ENCODE peak calls at places on chromosomes 1 and 21, in nine cellular contexts. B, S, E, W, X, F, K, T and Q are unnamed samples.

GRCh38 chr1:27447883-27448282 is 42.1 kb downstream of the WASF2 start:
- DNase-seq in T (no peak), F (no peak), B (no peak), E (no peak), X (no peak), K (no peak), S (no peak), W (no peak), Q (no peak)

GRCh38 chr1:151935154-151935553 is 25.8 kb upstream of the THEM4 start:
- DNase-seq in W (no peak), K (no peak), T (no peak), X (no peak), S (no peak), F (no peak), B (no peak), E (no peak), Q (no peak)

GRCh38 chr1:199629624-199630023 is 397.9 kb upstream of the NR5A2 start:
- DNase-seq in X (no peak), E (no peak), K (no peak), W (no peak), F (no peak), B (no peak), T (no peak), S (no peak), Q (no peak)

GRCh38 chr21:27505516-27505915 is 538.6 kb upstream of the ADAMTS5 start:
- DNase-seq in B (no peak), X (no peak), F (no peak), S (no peak), K (no peak), E (no peak), W (no peak), T (no peak), Q (no peak)

GRCh38 chr1:7658127-7658498 is 113.0 kb upstream of the VAMP3 start:
- DNase-seq in E (no peak), F (no peak), X (no peak), B (no peak), S (no peak), K (no peak), W (no peak), T (no peak), Q (no peak)

GRCh38 chr1:89615676-89616598 is 17.0 kb upstream of the LRRC8C start:
- DNase-seq in E (no peak), K (no peak), X (peak), F (peak), B (no peak), S (no peak), W (no peak), T (no peak), Q (peak)

GRCh38 chr1:228141082-228141870 is 1.2 kb downstream of the GUK1 start:
- DNase-seq in B (peak), E (peak), S (no peak), W (peak), F (peak), K (peak), X (no peak), T (peak), Q (no peak)

GRCh38 chr1:10745886-10746455 is 50.5 kb downstream of the CASZ1 start:
- DNase-seq in S (peak), X (no peak), E (no peak), T (no peak), F (no peak), W (no peak), B (no peak), K (no peak), Q (no peak)

GRCh38 chr21:35619184-35619583 is 441.1 kb downstream of the SETD4 start:
- DNase-seq in S (no peak), T (no peak), E (no peak), X (no peak), F (no peak), W (no peak), B (no peak), K (no peak), Q (no peak)

GRCh38 chr1:235056937-235057336 is 71.7 kb downstream of the TOMM20 start:
- DNase-seq in F (no peak), B (no peak), K (no peak), W (no peak), X (no peak), E (no peak), S (no peak), T (no peak), Q (peak)

GRCh38 chr1:15937706-15938168 is 38.2 kb downstream of the ZBTB17 start:
- DNase-seq in B (no peak), W (no peak), T (no peak), S (no peak), K (no peak), X (no peak), F (peak), E (no peak), Q (no peak)

GRCh38 chr1:42176902-42177519 is 12.5 kb upstream of the GUCA2A start:
- DNase-seq in B (no peak), W (no peak), E (no peak), F (no peak), K (peak), S (peak), T (no peak), X (no peak), Q (peak)

GRCh38 chr1:53339736-53340385 is 12.0 kb upstream of the LRP8 start:
- DNase-seq in W (no peak), X (no peak), T (no peak), S (no peak), F (no peak), B (peak), E (peak), K (no peak), Q (no peak)

GRCh38 chr1:35588197-35588910 is 15.2 kb downstream of the TFAP2E start:
- DNase-seq in S (no peak), F (no peak), E (no peak), B (peak), K (no peak), W (no peak), X (no peak), T (no peak), Q (no peak)

GRCh38 chr21:46183910-46184624 is at the start of gene SPATC1L:
- DNase-seq in X (no peak), T (peak), K (peak), F (peak), E (peak), S (peak), W (peak), B (peak), Q (peak)

GRCh38 chr1:202184750-202185460 is 8.7 kb upstream of the LGR6 start:
- DNase-seq in E (peak), B (peak), W (peak), X (peak), F (peak), K (no peak), T (peak), S (peak), Q (peak)

GRCh38 chr1:47708658-47709301 is 270.9 kb downstream of the FOXD2 start:
- DNase-seq in E (no peak), X (no peak), W (no peak), B (no peak), S (no peak), F (no peak), T (no peak), K (no peak), Q (no peak)

GRCh38 chr1:109050228-109050995 is 8.5 kb upstream of the WDR47 start:
- DNase-seq in W (no peak), S (no peak), F (no peak), K (no peak), X (no peak), B (no peak), T (no peak), E (no peak), Q (no peak)

GRCh38 chr21:28427356-28428022 is 565.2 kb downstream of the LTN1 start:
- DNase-seq in X (no peak), E (no peak), S (no peak), F (no peak), K (no peak), B (no peak), T (no peak), W (no peak), Q (no peak)

GRCh38 chr21:25895565-25896205 is 160.9 kb downstream of the GABPA start:
- DNase-seq in E (no peak), S (no peak), W (no peak), B (no peak), F (no peak), K (no peak), X (no peak), T (no peak), Q (peak)

GRCh38 chr1:214316597-214316996 is 35.6 kb downstream of the SMYD2 start:
- DNase-seq in B (no peak), W (no peak), X (no peak), F (no peak), S (no peak), T (no peak), E (no peak), K (no peak), Q (no peak)

GRCh38 chr1:118863688-118864087 is 124.5 kb downstream of the TBX15 start:
- DNase-seq in K (no peak), B (no peak), X (no peak), S (no peak), W (no peak), E (no peak), F (no peak), T (no peak), Q (no peak)

DNA sequence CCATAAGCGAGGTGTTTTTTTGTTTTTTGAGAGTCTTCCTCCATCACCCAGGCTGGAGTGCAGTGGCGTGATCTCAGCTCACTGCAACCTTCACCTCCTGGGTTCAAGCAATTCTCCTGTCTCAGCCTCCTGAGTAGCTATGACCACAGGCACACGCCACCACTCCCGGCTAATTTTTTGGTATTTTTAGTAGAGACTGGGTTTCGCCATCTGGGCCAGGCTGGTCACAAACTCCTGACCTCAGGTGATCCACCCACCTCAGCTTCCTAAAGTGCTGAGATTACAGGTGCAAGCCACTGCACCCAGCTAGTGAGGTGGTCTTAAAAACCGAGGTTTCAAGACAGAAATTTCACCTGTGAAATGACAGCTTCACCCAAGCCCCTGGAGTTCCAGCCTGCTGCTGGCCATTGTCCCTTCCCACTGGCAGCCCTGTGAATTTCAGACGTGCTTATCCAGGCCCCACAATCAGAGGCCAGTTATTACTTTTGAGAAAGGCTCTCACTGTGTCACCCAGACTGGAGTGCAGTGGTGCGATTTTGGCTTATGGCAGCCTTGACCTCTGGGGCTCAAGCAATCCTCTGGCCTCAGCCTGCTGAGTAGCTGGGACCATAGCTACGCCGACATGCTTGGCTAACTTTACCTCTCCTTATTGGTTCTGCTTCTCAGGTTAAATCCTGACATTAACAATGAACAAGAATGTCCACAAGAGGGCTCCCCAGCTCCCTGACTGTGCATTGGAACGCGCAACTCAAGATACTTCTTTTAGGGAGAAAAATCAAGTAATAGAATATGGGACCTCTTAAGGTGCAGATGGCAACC is 19.4 kb downstream of the ENO1 start:
- DNase-seq in B (no peak), F (peak), S (peak), E (no peak), T (no peak), K (no peak), W (no peak), X (no peak), Q (peak)
- TF ChIP-seq POLR2A in B (no peak), F (no peak), S (no peak), E (no peak), T (no peak), K (peak), W (no peak), X (no peak), Q (no peak)

GRCh38 chr21:33380483-33380998 is 22.7 kb upstream of the IFNGR2 start:
- DNase-seq in S (peak), K (no peak), X (peak), T (peak), B (peak), W (peak), E (peak), F (peak), Q (peak)
- TF ChIP-seq POLR2A in S (peak), K (peak), X (peak), T (no peak), B (no peak), W (no peak), E (no peak), F (no peak), Q (peak)

GRCh38 chr1:159171254-159171687 is at the start of gene CADM3:
- DNase-seq in T (no peak), B (peak), F (no peak), K (no peak), X (no peak), S (no peak), W (peak), E (no peak), Q (no peak)

GRCh38 chr1:159172599-159173291 is 1.3 kb downstream of the CADM3 start:
- DNase-seq in T (no peak), F (no peak), W (peak), B (no peak), E (no peak), S (no peak), K (no peak), X (no peak), Q (no peak)

GRCh38 chr1:159171688-159172501 is 480 bp downstream of the CADM3 start:
- DNase-seq in F (no peak), B (peak), T (no peak), S (no peak), K (no peak), X (no peak), W (no peak), E (no peak), Q (peak)

GRCh38 chr1:159168043-159168442 is 3.4 kb upstream of the CADM3 start:
- DNase-seq in T (no peak), B (no peak), W (no peak), K (no peak), F (no peak), X (no peak), S (no peak), E (no peak), Q (no peak)

DNA sequence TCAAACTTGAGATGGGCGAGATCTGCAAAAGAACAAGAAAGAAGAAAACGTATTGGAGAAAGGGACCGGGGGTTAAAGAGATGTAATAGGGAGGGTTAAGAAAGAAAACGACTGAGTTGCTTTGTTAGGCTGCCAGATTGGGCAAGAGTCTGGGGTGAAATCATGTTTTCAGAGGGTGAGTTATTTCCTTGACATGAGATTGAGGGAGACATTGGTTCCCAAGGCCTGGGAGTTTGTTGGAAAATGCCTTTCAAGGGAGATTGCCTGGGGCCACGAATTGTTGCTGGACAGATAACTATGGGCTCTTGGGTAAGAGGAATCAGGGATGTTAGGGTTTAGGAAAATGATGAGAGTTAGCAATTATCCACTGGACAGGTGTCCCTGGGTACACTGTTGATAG is 776 bp upstream of the CADM3 start:
- DNase-seq in X (no peak), W (no peak), F (no peak), K (no peak), B (no peak), E (no peak), T (no peak), S (no peak), Q (no peak)
- TF ChIP-seq POLR2A in X (no peak), W (no peak), F (no peak), K (no peak), B (no peak), E (no peak), T (no peak), S (no peak), Q (no peak)

GRCh38 chr1:159923203-159924024 is 1.9 kb downstream of the TAGLN2 start:
- DNase-seq in F (peak), K (no peak), S (peak), X (no peak), T (peak), B (peak), E (peak), W (peak), Q (peak)
- TF ChIP-seq POLR2A in F (peak), K (peak), S (peak), X (no peak), T (peak), B (no peak), E (peak), W (peak), Q (peak)